ENCODE peak calls at places on chromosomes 6 and 20, in six cellular contexts. A is heart right ventricle, D is cardiac muscle cell, E is MM.1S, W is thyroid gland, F is esophagus squamous epithelium. Y is an unnamed sample. For H3K9me3, the result is how much of the 10 kb centered on the place peaks cover.

GRCh38 chr20:3107464-3108025 is 23.0 kb upstream of the AVP start:
- DNase-seq in W (no peak), A (no peak), F (no peak), D (no peak), E (no peak), Y (no peak)

GRCh38 chr6:168137024-168137423 is 58.0 kb upstream of the FRMD1 start:
- DNase-seq in E (no peak), W (no peak), A (no peak), D (no peak), F (no peak), Y (no peak)

GRCh38 chr6:148816117-148816516 is 69.3 kb downstream of the UST start:
- DNase-seq in A (no peak), W (no peak), D (no peak), E (no peak), F (no peak), Y (no peak)

GRCh38 chr6:109513571-109514071 is 30.6 kb upstream of the ZBTB24 start:
- DNase-seq in F (no peak), D (no peak), W (no peak), E (no peak), A (no peak), Y (no peak)

GRCh38 chr6:36358235-36358915 is 21.7 kb upstream of the BNIP5 start:
- DNase-seq in A (no peak), E (no peak), F (no peak), D (no peak), W (peak), Y (no peak)

GRCh38 chr20:4217349-4217761 is 202.0 kb upstream of the RNF24 start:
- DNase-seq in F (no peak), D (no peak), W (no peak), E (no peak), A (peak), Y (no peak)

GRCh38 chr6:92559002-92559401 is 860.4 kb downstream of the EPHA7 start:
- DNase-seq in A (no peak), E (peak), W (no peak), D (no peak), F (no peak), Y (no peak)

GRCh38 chr20:7232796-7233195 is 465.3 kb downstream of the BMP2 start:
- DNase-seq in A (no peak), W (no peak), F (no peak), D (no peak), E (no peak), Y (no peak)

GRCh38 chr20:57785720-57786119 is 75.9 kb upstream of the PMEPA1 start:
- DNase-seq in A (no peak), W (no peak), E (no peak), D (no peak), F (no peak), Y (peak)

GRCh38 chr6:112114577-112115223 is 27.3 kb downstream of the FAM229B start:
- DNase-seq in F (no peak), W (no peak), D (no peak), A (no peak), E (no peak), Y (no peak)

GRCh38 chr6:162917506-162917905 is 189.7 kb downstream of the PACRG start:
- DNase-seq in W (no peak), F (no peak), E (no peak), A (no peak), D (no peak), Y (no peak)

GRCh38 chr6:168641455-168641854 is 200.5 kb downstream of the SMOC2 start:
- DNase-seq in D (no peak), E (no peak), A (no peak), F (no peak), W (peak), Y (no peak)

GRCh38 chr6:55198708-55199107 is 24.4 kb downstream of the HCRTR2 start:
- DNase-seq in D (no peak), F (no peak), E (no peak), A (no peak), W (no peak), Y (no peak)
- H3K9me3 ChIP-seq in D (under half), F (under half), E (under half), A (under half), W (under half), Y (under half)

DNA sequence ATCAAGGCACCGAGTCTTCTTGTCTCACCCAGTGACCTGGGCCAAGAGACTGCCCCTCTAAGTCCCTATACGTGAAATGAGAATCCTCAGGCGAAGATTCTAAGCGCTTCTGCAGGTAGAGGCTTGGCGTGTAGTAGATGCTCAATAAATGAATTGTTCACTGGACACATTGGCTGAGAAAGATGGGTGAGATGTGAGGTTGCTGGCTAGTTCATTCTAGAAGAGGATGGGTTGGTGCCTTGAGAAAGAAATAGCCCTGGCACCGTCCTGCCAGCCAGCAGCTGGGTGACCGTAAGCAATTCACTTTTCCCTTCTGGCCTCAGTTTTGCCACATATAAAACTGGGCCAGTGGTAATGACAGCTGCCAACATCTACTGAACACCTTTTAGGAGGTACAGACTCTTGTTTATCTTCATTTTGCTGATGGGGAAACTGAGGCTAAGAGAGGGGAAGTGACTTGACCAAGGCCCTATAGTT is 1.4 kb downstream of the SRC start:
- DNase-seq in W (no peak), E (no peak), A (no peak), F (no peak), D (no peak), Y (peak)
- H3K4me3 ChIP-seq in W (no peak), E (no peak), A (no peak), F (peak), D (no peak), Y (peak)

DNA sequence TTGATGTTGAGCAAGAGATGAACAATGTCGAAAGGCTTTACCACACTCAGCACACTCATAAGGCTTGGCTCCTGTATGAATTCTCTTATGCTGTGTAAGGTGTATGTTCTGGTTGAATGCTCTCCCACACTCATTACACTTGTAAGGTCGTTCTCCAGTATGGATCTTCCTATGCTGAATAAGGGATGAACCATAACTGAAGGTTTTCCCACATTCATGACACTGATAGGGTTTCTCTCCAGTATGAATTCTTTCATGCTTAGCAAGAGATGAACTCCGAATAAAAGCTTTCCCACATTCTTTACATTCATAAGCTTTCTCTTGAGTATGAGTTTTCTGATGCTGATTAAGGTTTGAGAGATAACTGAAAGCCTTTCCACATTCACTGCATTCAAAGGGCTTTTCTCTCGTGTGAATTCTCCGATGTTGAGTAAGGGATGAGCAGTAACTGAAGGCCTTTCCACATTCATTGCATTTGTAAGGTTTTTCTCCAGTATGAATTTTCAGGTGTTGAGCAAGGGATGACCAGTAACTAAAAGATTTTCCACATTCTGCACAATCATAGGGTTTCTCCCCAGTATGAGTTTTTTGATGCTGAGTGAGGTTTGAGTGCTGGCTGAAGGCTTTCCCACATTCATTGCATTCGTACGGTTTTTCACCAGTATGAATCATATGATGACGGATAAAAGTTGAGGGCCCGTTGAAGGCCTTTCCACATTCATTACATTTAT is 21.1 kb downstream of the ZNF184 start:
- DNase-seq in E (no peak), A (no peak), D (no peak), W (no peak), F (no peak), Y (no peak)
- H3K9me3 ChIP-seq in E (under half), A (half or more), D (under half), W (under half), F (half or more), Y (under half)

GRCh38 chr20:50416269-50416863 is 93.8 kb upstream of the PTPN1 start:
- DNase-seq in W (no peak), F (no peak), E (no peak), A (no peak), D (no peak), Y (no peak)

GRCh38 chr20:50417484-50418235 is 92.5 kb upstream of the PTPN1 start:
- DNase-seq in F (no peak), A (no peak), W (no peak), D (no peak), E (no peak), Y (no peak)

GRCh38 chr20:50415031-50415515 is 95.1 kb upstream of the PTPN1 start:
- DNase-seq in W (peak), F (no peak), E (no peak), D (no peak), A (no peak), Y (no peak)

GRCh38 chr20:50416930-50417329 is 93.3 kb upstream of the PTPN1 start:
- DNase-seq in D (no peak), W (peak), F (no peak), E (no peak), A (no peak), Y (no peak)

GRCh38 chr20:50415516-50416268 is 94.5 kb upstream of the PTPN1 start:
- DNase-seq in D (no peak), E (no peak), A (peak), W (peak), F (peak), Y (peak)
- H3K4me3 ChIP-seq in D (no peak), E (no peak), A (no peak), W (no peak), F (no peak), Y (no peak)

GRCh38 chr20:16078172-16078898 is 494.9 kb downstream of the KIF16B start:
- DNase-seq in F (no peak), A (no peak), D (no peak), W (no peak), E (no peak), Y (no peak)
- H3K9me3 ChIP-seq in F (under half), A (under half), D (under half), W (under half), E (under half), Y (under half)

GRCh38 chr20:61436674-61437279 is 184.7 kb downstream of the CDH4 start:
- DNase-seq in E (no peak), A (no peak), W (no peak), D (peak), F (no peak), Y (peak)
- H3K4me3 ChIP-seq in E (no peak), A (no peak), W (no peak), D (no peak), F (no peak), Y (no peak)

DNA sequence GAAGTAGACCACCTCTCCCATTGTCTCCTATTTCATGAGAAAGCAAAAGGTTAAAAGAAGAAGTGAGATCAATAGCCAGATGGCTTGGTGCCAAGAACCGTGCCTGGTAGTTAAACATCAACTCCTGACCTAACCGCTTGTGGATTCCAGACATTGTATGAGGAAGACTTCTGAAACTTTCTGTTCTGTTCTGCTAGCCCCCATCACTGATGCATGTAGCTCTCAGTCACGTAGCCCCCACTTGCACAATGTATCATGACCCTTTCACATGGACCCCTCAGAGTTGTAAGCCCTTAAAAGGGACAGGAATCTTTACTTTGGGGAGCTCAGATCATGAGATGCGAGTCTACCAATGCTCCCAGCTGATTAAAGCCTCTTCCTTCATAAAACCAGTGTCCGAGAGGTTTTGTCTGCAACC is 301.2 kb downstream of the RNGTT start:
- DNase-seq in W (no peak), A (no peak), E (no peak), F (no peak), D (no peak), Y (no peak)
- H3K9me3 ChIP-seq in W (under half), A (under half), E (under half), F (under half), D (under half), Y (under half)

DNA sequence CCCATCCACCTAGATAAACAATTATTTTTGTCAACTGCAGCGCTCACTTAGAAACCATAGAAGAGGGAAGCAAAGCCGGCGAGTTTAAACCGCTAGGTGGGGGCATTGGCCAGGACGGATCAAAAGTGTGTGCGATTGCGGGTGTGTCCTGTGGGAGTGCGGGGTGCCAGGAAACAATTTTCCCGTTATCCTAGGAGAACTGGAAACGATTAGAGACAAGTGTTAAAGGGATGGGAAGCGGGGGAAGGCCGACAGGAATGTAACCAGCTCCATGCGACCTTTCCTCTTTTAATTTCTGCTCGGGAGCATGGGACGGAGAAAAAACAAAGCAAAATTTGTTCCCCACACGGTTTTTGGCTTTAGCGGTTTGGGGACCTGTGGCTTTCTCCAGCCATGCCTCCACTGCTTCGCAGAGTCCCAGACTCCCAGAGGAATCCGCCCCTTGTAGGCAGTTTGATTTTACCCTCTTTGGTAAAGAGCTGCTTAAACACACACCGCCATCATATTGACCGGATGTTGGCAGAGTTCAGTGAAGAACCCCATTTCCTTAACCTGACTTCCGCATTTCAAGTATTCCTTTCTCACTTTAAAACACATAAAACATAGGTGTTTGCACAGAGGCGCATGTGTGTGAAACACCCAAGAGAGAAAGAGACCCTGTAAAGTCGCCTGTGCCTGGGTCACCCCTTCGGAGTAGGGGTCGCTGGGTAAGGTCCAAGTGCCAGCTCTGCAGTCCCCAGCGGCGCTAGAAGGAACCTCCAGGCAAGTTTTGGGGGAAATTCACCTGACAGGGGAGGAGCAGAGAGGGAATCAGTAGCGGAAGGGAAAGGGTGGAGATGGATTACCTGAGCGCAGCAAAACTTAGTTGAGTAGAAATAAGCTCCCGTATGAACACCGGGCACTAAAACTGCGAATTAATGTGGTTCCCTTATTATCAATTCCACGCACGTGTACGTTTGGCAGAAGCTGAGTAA is 3.1 kb upstream of the HTR1B start:
- DNase-seq in E (peak), A (no peak), D (peak), F (no peak), W (peak), Y (no peak)
- H3K4me3 ChIP-seq in E (peak), A (peak), D (peak), F (peak), W (peak), Y (peak)

Y was measured in RWPE2.